ENCODE peak calls at places on chromosomes 13 and 19, in seven cellular contexts. R is hepatocyte; I is tibial nerve; J is breast epithelium; D is uterus; G is aorta; T is CD8-positive, alpha-beta memory T cell. C is an unnamed sample.

GRCh38 chr19:47848871-47849473 is 10.1 kb upstream of the TPRX2 start:
- DNase-seq in R (peak; percentile 51), I (no peak), J (no peak), D (no peak), G (no peak), T (no peak), C (no peak)

GRCh38 chr13:40187836-40188591 is 478.4 kb downstream of the FOXO1 start:
- DNase-seq in R (no peak), I (no peak), J (no peak), D (peak; percentile 41), G (no peak), T (peak; percentile 20), C (no peak)

GRCh38 chr13:111895896-111896821 is 170.8 kb upstream of the SOX1 start:
- DNase-seq in R (no peak), I (no peak), J (peak; percentile 30), D (no peak), G (peak; percentile 59), T (no peak), C (no peak)

GRCh38 chr19:10305139-10305806 is 4.3 kb downstream of the ZGLP1 start:
- DNase-seq in R (no peak), I (no peak), J (no peak), D (no peak), G (no peak), T (no peak), C (no peak)

GRCh38 chr19:5117421-5117820 is 148.5 kb downstream of the KDM4B start:
- DNase-seq in R (no peak), I (no peak), J (no peak), D (no peak), G (no peak), T (no peak), C (no peak)

GRCh38 chr13:34161829-34162544 is 344.0 kb downstream of the RFC3 start:
- DNase-seq in R (peak; percentile 33), I (no peak), J (no peak), D (no peak), G (no peak), T (no peak), C (no peak)

GRCh38 chr13:94602467-94602866 is 810 bp downstream of the GPR180 start:
- DNase-seq in R (no peak), I (no peak), J (no peak), D (no peak), G (no peak), T (no peak), C (no peak)

GRCh38 chr13:39451860-39452301 is 151.1 kb downstream of the LHFPL6 start:
- DNase-seq in R (no peak), I (no peak), J (no peak), D (peak; percentile 24), G (no peak), T (no peak), C (no peak)

GRCh38 chr19:4403005-4403761 is 743 bp downstream of the CHAF1A start:
- DNase-seq in R (no peak), I (no peak), J (no peak), D (no peak), G (no peak), T (no peak), C (no peak)

GRCh38 chr13:113029061-113029445 is 60.0 kb downstream of the MCF2L start:
- DNase-seq in R (no peak), I (no peak), J (no peak), D (no peak), G (no peak), T (no peak), C (no peak)

GRCh38 chr13:38657191-38657590 is 29.7 kb upstream of the FREM2 start:
- DNase-seq in R (no peak), I (no peak), J (no peak), D (no peak), G (no peak), T (no peak), C (no peak)

GRCh38 chr19:50725932-50726230 is 2.7 kb downstream of the CLEC11A start:
- DNase-seq in R (no peak), I (no peak), J (no peak), D (no peak), G (no peak), T (no peak), C (no peak)

GRCh38 chr19:50724522-50725217 is 1.5 kb downstream of the CLEC11A start:
- DNase-seq in R (peak; percentile 100), I (peak; percentile 98), J (peak; percentile 99), D (peak; percentile 100), G (peak; percentile 98), T (peak; percentile 63), C (peak; percentile 97)

GRCh38 chr19:50723069-50723468 is at the start of gene CLEC11A:
- DNase-seq in R (peak; percentile 48), I (no peak), J (no peak), D (peak; percentile 72), G (no peak), T (no peak), C (no peak)

GRCh38 chr19:50723735-50724521 is 764 bp downstream of the CLEC11A start:
- DNase-seq in R (no peak), I (no peak), J (no peak), D (no peak), G (no peak), T (no peak), C (no peak)

GRCh38 chr19:50725218-50725931 is 2.2 kb downstream of the CLEC11A start:
- DNase-seq in R (no peak), I (no peak), J (no peak), D (no peak), G (peak; percentile 82), T (no peak), C (no peak)
- H3K27ac ChIP-seq in R (peak overlapping the region; percentile 79), I (peak overlapping the region; percentile 38), J (peak overlapping the region; percentile 83), D (peak overlapping the region; percentile 74), G (no peak overlapping the region), T (peak overlapping the region; percentile 51), C (no peak overlapping the region)

DNA sequence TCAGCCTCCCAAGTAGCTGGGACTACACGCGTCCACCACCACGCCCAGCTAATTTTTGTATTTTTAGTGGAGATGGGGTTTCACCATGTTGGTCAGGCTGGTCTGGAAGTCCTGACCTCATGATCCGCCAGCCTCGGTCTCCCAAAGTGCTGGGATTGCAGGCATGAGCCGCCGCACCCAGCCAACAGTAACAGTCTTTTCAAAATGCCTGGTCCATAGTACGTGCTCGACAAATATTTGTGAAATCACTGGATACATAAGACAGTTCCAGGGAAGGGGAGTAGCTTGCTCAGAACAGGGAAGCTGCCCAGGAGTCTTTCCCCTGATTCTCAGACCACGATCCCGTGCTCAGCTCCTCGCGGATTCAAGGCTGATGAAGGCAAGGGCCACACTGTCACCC is 30.5 kb downstream of the CACNG6 start:
- DNase-seq in R (no peak), I (no peak), J (no peak), D (no peak), G (no peak), T (no peak), C (no peak)
- H3K4me3 ChIP-seq in R (no peak overlapping the region), I (no peak overlapping the region), J (no peak overlapping the region), D (no peak overlapping the region), G (no peak overlapping the region), T (no peak overlapping the region), C (no peak overlapping the region)

GRCh38 chr19:18049390-18049789 is 37.3 kb downstream of the IL12RB1 start:
- DNase-seq in R (no peak), I (peak; percentile 65), J (peak; percentile 77), D (peak; percentile 82), G (peak; percentile 98), T (no peak), C (peak; percentile 88)
- H3K4me1 ChIP-seq in R (no peaks in the 10 kb centered on the region), I (no peaks in the 10 kb centered on the region), J (peaks cover 11% of the 10 kb centered on the region), D (no peaks in the 10 kb centered on the region), G (no peaks in the 10 kb centered on the region), T (peaks cover 21% of the 10 kb centered on the region), C (peaks cover 5% of the 10 kb centered on the region)

DNA sequence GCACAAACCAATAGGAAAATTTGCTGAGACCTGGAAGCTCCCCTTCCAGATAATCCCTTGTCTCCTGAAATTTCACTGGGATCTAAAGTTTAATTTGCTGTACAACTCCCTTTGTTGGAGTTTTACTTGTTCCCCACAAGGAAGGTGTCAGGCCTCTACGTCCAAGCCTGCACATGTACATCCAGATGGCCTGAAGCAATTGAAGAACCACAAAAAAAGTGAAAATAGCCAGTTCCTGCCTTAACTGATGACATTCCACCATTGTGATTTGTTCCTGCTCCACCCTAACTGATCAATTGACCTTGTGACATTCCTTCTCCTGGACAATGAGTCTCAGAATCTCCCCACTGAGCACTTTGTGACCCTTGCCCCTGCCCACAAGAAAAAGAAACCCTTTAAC is 716.0 kb upstream of the PCDH20 start:
- DNase-seq in R (no peak), I (no peak), J (no peak), D (no peak), G (no peak), T (no peak), C (no peak)
- H3K27ac ChIP-seq in R (no peak overlapping the region), I (no peak overlapping the region), J (no peak overlapping the region), D (no peak overlapping the region), G (no peak overlapping the region), T (no peak overlapping the region), C (no peak overlapping the region)

GRCh38 chr19:41734156-41734555 is 21.2 kb upstream of the CEACAM6 start:
- DNase-seq in R (no peak), I (no peak), J (no peak), D (no peak), G (no peak), T (no peak), C (no peak)
- H3K4me3 ChIP-seq in R (no peak overlapping the region), I (no peak overlapping the region), J (no peak overlapping the region), D (no peak overlapping the region), G (no peak overlapping the region), T (no peak overlapping the region), C (no peak overlapping the region)

GRCh38 chr19:38702278-38702677 is 42.0 kb downstream of the CAPN12 start:
- DNase-seq in R (no peak), I (no peak), J (no peak), D (no peak), G (no peak), T (no peak), C (no peak)
- H3K4me1 ChIP-seq in R (peaks cover 49% of the 10 kb centered on the region), I (no peaks in the 10 kb centered on the region), J (peaks cover 4% of the 10 kb centered on the region), D (peaks cover 18% of the 10 kb centered on the region), G (no peaks in the 10 kb centered on the region), T (peaks cover 2% of the 10 kb centered on the region), C (no peaks in the 10 kb centered on the region)

DNA sequence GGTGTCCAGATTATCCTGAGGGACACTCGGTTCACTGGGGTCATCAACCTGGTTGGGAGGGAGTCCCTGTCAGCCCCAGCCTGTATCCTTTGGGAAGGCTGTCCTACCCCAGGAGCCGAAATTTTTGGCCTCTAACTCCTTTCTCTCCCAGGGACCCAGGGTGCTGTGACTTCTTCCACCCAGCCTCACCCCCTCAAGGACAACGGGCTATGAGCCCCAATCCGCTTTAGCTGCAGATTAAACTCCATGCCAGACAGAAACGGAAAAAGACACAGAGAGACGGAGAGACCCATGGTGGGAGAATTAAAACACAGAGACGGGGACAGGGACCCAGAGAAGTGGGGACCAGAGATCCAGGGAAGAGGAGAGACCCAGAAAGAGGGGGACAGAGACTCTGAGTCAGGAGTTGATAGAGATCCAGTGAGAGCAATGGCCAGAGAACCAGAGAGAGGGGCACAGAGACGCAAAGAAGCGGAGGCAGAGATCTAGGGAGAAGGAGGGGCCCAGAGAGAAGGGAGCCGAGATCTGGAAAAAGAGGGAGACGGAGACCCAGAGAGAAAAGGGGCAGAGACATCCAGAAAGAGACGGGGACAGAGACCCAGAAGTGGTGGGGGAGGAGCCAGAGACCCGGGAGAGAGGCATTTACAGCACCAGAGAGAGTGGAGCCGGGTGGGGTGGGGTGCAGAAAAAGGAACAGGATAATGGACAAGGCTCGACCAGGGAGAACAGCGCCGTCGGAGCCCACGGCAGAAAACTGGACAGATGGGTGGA is 703 bp downstream of the SLC17A7 start:
- DNase-seq in R (no peak), I (no peak), J (no peak), D (no peak), G (no peak), T (no peak), C (no peak)
- H3K27ac ChIP-seq in R (no peak overlapping the region), I (no peak overlapping the region), J (no peak overlapping the region), D (peak overlapping the region; percentile 61), G (no peak overlapping the region), T (no peak overlapping the region), C (no peak overlapping the region)